ENCODE peak calls at places on chromosomes 12 and 14, in four cellular contexts. E is activated T-cell treated with anti-CD3 and anti-CD28 coated beads for 1 hour, M is Karpas-422, N is H7. U is an unnamed sample.

GRCh38 chr14:60274448-60274847 is 25.4 kb downstream of the PPM1A start:
- DNase-seq in E (no peak), M (peak), N (no peak), U (no peak)

GRCh38 chr14:105841022-105842009 is 314.9 kb downstream of the TMEM121 start:
- DNase-seq in E (no peak), M (no peak), N (no peak), U (no peak)

GRCh38 chr12:116601933-116602809 is 43.0 kb downstream of the MAP1LC3B2 start:
- DNase-seq in E (no peak), M (no peak), N (no peak), U (peak)

GRCh38 chr14:105151838-105152793 is 16.5 kb downstream of the JAG2 start:
- DNase-seq in E (no peak), M (no peak), N (peak), U (no peak)

GRCh38 chr14:24324024-24324423 is 10.8 kb downstream of the ADCY4 start:
- DNase-seq in E (no peak), M (no peak), N (no peak), U (no peak)

GRCh38 chr12:57401165-57401564 is 29.7 kb downstream of the R3HDM2 start:
- DNase-seq in E (no peak), M (no peak), N (no peak), U (no peak)

GRCh38 chr12:108495054-108495453 is 20.0 kb upstream of the FICD start:
- DNase-seq in E (no peak), M (peak), N (peak), U (peak)

GRCh38 chr12:132560421-132560830 is 50.0 kb downstream of the LRCOL1 start:
- DNase-seq in E (no peak), M (no peak), N (peak), U (no peak)

GRCh38 chr14:75864352-75864751 is 117.4 kb downstream of the TGFB3 start:
- DNase-seq in E (no peak), M (no peak), N (no peak), U (peak)

GRCh38 chr14:50254248-50254647 is 22.9 kb upstream of the SOS2 start:
- DNase-seq in E (no peak), M (no peak), N (no peak), U (no peak)

GRCh38 chr12:112125250-112125999 is at the start of gene TRAFD1:
- DNase-seq in E (peak), M (peak), N (peak), U (peak)

GRCh38 chr12:39375206-39375808 is 67.6 kb downstream of the KIF21A start:
- DNase-seq in E (no peak), M (no peak), N (no peak), U (no peak)

GRCh38 chr14:68409355-68409754 is 383.5 kb downstream of the ZFP36L1 start:
- DNase-seq in E (no peak), M (no peak), N (no peak), U (no peak)

GRCh38 chr14:28308727-28309126 is 457.9 kb upstream of the FOXG1 start:
- DNase-seq in E (no peak), M (no peak), N (no peak), U (no peak)

GRCh38 chr14:93343797-93344196 is 3.2 kb upstream of the COX8C start:
- DNase-seq in E (no peak), M (no peak), N (peak), U (no peak)

GRCh38 chr12:62520361-62520760 is 53.7 kb downstream of the MON2 start:
- DNase-seq in E (no peak), M (no peak), N (no peak), U (no peak)

GRCh38 chr14:91078095-91078737 is 17.8 kb upstream of the RPS6KA5 start:
- DNase-seq in E (no peak), M (no peak), N (no peak), U (no peak)

GRCh38 chr14:86296173-86296572 is 766.2 kb downstream of the FLRT2 start:
- DNase-seq in E (no peak), M (no peak), N (no peak), U (peak)

GRCh38 chr12:122022393-122023338 is 982 bp downstream of the BCL7A start:
- DNase-seq in E (no peak), M (peak), N (peak), U (no peak)

U was measured in fibroblast of villous mesenchyme.